ENCODE peak calls at places on chromosomes 1 and 21, in four cellular contexts. E is NCI-H1930, X is esophagus squamous epithelium, D is neuronal stem cell. T is an unnamed sample.

GRCh38 chr1:116147114-116147510 is 35.9 kb downstream of the MAB21L3 start:
- DNase-seq in X (no peak), E (no peak), D (no peak), T (no peak)

GRCh38 chr1:19622204-19622603 is 21.9 kb upstream of the NBL1 start:
- DNase-seq in E (no peak), X (no peak), D (no peak), T (no peak)

GRCh38 chr1:51264470-51264869 is 28.4 kb downstream of the RNF11 start:
- DNase-seq in X (no peak), D (no peak), E (no peak), T (no peak)

GRCh38 chr1:2384130-2384860 is 7.1 kb downstream of the MORN1 start:
- DNase-seq in X (no peak), D (no peak), E (no peak), T (peak; percentile 64)

GRCh38 chr1:37035828-37036666 is 1.7 kb upstream of the GRIK3 start:
- DNase-seq in E (no peak), X (no peak), D (no peak), T (no peak)

GRCh38 chr21:43209575-43210453 is 41.0 kb downstream of the CRYAA start:
- DNase-seq in E (no peak), D (no peak), X (no peak), T (peak; percentile 68)

GRCh38 chr1:183023146-183023600 is at the start of gene LAMC1:
- DNase-seq in X (no peak), E (peak; percentile 84), D (peak; percentile 91), T (peak; percentile 94)

GRCh38 chr1:220915117-220915440 is 35.8 kb downstream of the HLX start:
- DNase-seq in E (no peak), D (no peak), X (no peak), T (no peak)

T was measured in posterior vena cava.